ENCODE peak calls at places on chromosome 6, in six cellular contexts. R, G, Z, M, Q and O are unnamed samples.

GRCh38 chr6:111921108-111921507 is 47.9 kb upstream of the FYN start:
- DNase-seq in M (no peak), G (no peak), R (no peak), Z (no peak), Q (no peak), O (no peak)

GRCh38 chr6:118391086-118391485 is 157.0 kb upstream of the PLN start:
- DNase-seq in M (no peak), Q (peak), G (no peak), Z (no peak), R (no peak), O (no peak)

GRCh38 chr6:48111143-48111506 is at the start of gene PTCHD4:
- DNase-seq in G (no peak), M (no peak), Z (peak), Q (peak), R (no peak), O (no peak)

GRCh38 chr6:133436652-133437051 is 195.5 kb downstream of the EYA4 start:
- DNase-seq in G (no peak), M (no peak), Z (no peak), R (no peak), Q (peak), O (no peak)

GRCh38 chr6:170226647-170227046 is 64.2 kb downstream of the DLL1 start:
- DNase-seq in Z (peak), R (no peak), Q (no peak), G (no peak), M (no peak), O (no peak)

GRCh38 chr6:168133186-168133585 is 54.2 kb upstream of the FRMD1 start:
- DNase-seq in G (no peak), Q (peak), R (no peak), M (peak), Z (peak), O (no peak)

GRCh38 chr6:92887871-92888270 is 531.5 kb downstream of the EPHA7 start:
- DNase-seq in Z (peak), M (no peak), R (no peak), G (no peak), Q (no peak), O (no peak)

GRCh38 chr6:160679402-160679769 is 15.3 kb upstream of the LPA start:
- DNase-seq in G (no peak), Q (no peak), R (no peak), Z (no peak), M (peak), O (no peak)

GRCh38 chr6:98054453-98054852 is 771.4 kb upstream of the MMS22L start:
- DNase-seq in Q (peak), G (no peak), R (no peak), M (peak), Z (no peak), O (no peak)

GRCh38 chr6:132490024-132490423 is 22.9 kb downstream of the STX7 start:
- DNase-seq in Q (no peak), Z (peak), G (no peak), M (no peak), R (no peak), O (no peak)

GRCh38 chr6:32944265-32944664 is 3.4 kb upstream of the HLA-DMB start:
- DNase-seq in Q (no peak), G (peak), R (peak), M (no peak), Z (no peak), O (peak)

DNA sequence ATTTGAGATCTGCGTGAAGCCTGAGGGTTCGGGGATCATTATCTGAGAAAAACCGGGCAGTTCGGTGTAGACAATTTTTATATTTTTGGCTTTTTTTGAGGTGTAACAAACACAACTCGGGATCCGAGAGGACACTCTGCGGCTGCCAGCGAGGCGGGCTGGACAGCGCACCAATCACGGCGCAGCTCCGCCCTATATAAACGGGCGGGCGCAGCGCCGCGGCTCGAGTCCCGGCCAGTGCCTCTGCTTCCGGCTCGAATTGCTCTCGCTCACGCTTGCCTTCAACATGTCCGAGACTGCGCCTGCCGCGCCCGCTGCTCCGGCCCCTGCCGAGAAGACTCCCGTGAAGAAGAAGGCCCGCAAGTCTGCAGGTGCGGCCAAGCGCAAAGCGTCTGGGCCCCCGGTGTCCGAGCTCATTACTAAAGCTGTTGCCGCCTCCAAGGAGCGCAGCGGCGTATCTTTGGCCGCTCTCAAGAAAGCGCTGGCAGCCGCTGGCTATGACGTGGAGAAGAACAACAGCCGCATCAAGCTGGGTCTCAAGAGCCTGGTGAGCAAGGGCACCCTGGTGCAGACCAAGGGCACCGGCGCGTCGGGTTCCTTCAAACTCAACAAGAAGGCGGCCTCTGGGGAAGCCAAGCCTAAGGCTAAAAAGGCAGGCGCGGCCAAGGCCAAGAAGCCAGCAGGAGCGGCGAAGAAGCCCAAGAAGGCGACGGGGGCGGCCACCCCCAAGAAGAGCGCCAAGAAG is 69.0 kb downstream of the HFE start:
- DNase-seq in R (peak), G (peak), M (peak), Z (peak), Q (peak), O (peak)
- TF ChIP-seq CTCF in R (no peak), G (no peak), M (no peak), Z (no peak), Q (no peak), O (no peak)

GRCh38 chr6:134730013-134730412 is 219.9 kb downstream of the ALDH8A1 start:
- DNase-seq in M (no peak), Z (no peak), R (no peak), Q (no peak), G (no peak), O (no peak)
- TF ChIP-seq CTCF in M (no peak), Z (no peak), R (no peak), Q (no peak), G (no peak), O (no peak)

DNA sequence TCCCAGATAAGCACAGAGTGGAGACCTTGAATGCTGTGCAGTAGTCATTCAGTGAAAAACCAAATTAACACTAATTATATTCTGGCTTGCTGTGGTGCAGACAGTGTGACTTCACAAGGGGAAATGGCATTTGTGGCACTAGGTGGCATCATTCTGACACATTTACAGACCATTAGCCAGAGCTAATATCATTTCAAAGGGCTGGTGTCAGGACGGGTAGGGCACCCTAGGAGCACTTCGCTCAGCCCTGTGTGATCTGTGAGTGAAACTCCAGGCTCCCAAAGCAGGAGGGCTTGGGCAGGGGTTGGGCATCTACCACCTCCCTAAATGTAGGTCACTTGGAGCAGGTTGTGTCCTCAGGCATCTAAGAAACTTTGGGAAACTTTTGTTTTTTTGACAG is 555.8 kb downstream of the PKHD1 start:
- DNase-seq in R (no peak), M (no peak), Z (no peak), G (no peak), Q (no peak), O (no peak)
- TF ChIP-seq CTCF in R (no peak), M (no peak), Z (no peak), G (no peak), Q (no peak), O (no peak)

GRCh38 chr6:34236423-34237315 is at the start of gene HMGA1:
- DNase-seq in R (peak), Q (peak), G (peak), M (peak), Z (peak), O (peak)
- TF ChIP-seq CTCF in R (no peak), Q (no peak), G (no peak), M (no peak), Z (no peak), O (no peak)

GRCh38 chr6:3713266-3713665 is 38.2 kb downstream of the PXDC1 start:
- DNase-seq in G (no peak), Z (no peak), R (no peak), Q (no peak), M (no peak), O (no peak)
- TF ChIP-seq CTCF in G (no peak), Z (no peak), R (no peak), Q (no peak), M (no peak), O (no peak)

DNA sequence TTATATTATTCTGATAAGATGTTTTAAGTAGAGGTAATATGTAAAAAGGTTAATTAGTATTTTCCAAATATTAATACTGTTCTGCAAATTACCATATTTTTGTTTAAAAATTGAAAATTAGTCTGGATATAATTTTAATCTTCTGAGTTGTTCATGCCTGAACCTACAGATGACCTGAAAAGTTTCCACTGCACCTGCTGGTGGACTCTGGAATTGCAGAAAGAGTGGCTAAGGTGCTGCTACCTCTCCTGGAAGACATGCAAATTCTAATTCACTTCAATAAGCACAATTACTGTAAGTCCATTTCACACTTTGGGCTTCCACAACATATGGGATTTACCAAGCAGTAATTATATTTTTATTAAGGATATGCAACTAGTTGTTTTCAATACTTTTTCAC is 77.7 kb upstream of the OLIG3 start:
- DNase-seq in R (peak), Q (no peak), G (peak), M (peak), Z (no peak), O (peak)
- TF ChIP-seq CTCF in R (peak), Q (peak), G (peak), M (peak), Z (peak), O (peak)